ENCODE peak calls at places on chromosomes 6 and 20, in four cellular contexts. E is NCI-H146, G is heart left ventricle, F is Right ventricle myocardium superior. Q is an unnamed sample.

GRCh38 chr6:125558451-125558850 is 191.0 kb upstream of the HEY2 start:
- DNase-seq in E (no peak), G (no peak), F (no peak), Q (no peak)

GRCh38 chr6:11755725-11756124 is 22.9 kb downstream of the ADTRP start:
- DNase-seq in F (no peak), E (no peak), G (no peak), Q (no peak)

GRCh38 chr6:108497883-108498282 is 62.8 kb upstream of the FOXO3 start:
- DNase-seq in E (peak), F (no peak), G (no peak), Q (no peak)

GRCh38 chr20:44646023-44646640 is 5.4 kb downstream of the ADA start:
- DNase-seq in E (peak), F (peak), G (no peak), Q (no peak)

GRCh38 chr20:46991850-46992639 is 97.4 kb downstream of the EYA2 start:
- DNase-seq in G (no peak), E (no peak), F (no peak), Q (no peak)

GRCh38 chr6:163367388-163368183 is 46.9 kb upstream of the QKI start:
- DNase-seq in G (no peak), F (no peak), E (no peak), Q (no peak)

GRCh38 chr20:431012-431904 is 23.2 kb downstream of the RBCK1 start:
- DNase-seq in F (peak), G (peak), E (peak), Q (peak)

GRCh38 chr20:49603209-49603627 is 35.3 kb upstream of the PTGIS start:
- DNase-seq in G (no peak), E (peak), F (no peak), Q (no peak)

GRCh38 chr6:125346143-125346925 is 44.6 kb upstream of the HDDC2 start:
- DNase-seq in G (peak), F (no peak), E (peak), Q (no peak)

GRCh38 chr6:140571139-140571538 is 1196.7 kb upstream of the CITED2 start:
- DNase-seq in G (no peak), E (no peak), F (no peak), Q (no peak)

GRCh38 chr20:47438464-47439381 is 63.0 kb upstream of the NCOA3 start:
- DNase-seq in F (no peak), E (no peak), G (peak), Q (no peak)

Q was measured in epithelial cell of prostate.